ENCODE peak calls at places on chromosome 20, in six cellular contexts. R is HT-29; U is CD8-positive, alpha-beta T cell; A is ACHN; B is activated CD4-positive, alpha-beta T cell treated with anti-CD3 and anti-CD28 coated beads, Interleukin-2, amount 50 U/mL, for 24 hours; T is astrocyte of the spinal cord. J is an unnamed sample.

GRCh38 chr20:444862-445426 is 17.4 kb downstream of the TBC1D20 start:
- DNase-seq in U (no peak), A (no peak), R (no peak), T (peak; percentile 67), B (no peak), J (no peak)

GRCh38 chr20:18224968-18225568 is 63.3 kb upstream of the ZNF133 start:
- DNase-seq in B (no peak), A (peak; percentile 28), T (peak; percentile 71), U (no peak), R (peak; percentile 9), J (peak; percentile 29)

GRCh38 chr20:973785-974194 is 28.3 kb downstream of the RSPO4 start:
- DNase-seq in U (no peak), B (peak; percentile 11), A (peak; percentile 75), R (peak; percentile 55), T (peak; percentile 1), J (peak; percentile 31)

GRCh38 chr20:51660741-51661608 is 107.2 kb downstream of the ATP9A start:
- DNase-seq in A (no peak), B (no peak), T (peak; percentile 88), R (peak; percentile 50), U (no peak), J (peak; percentile 99)

GRCh38 chr20:57329608-57330221 is at the start of gene SPO11:
- DNase-seq in B (no peak), T (no peak), A (no peak), R (no peak), U (no peak), J (no peak)

GRCh38 chr20:5569021-5569420 is 181.2 kb upstream of the SHLD1 start:
- DNase-seq in T (peak; percentile 61), R (peak; percentile 84), A (peak; percentile 45), B (peak; percentile 31), U (peak; percentile 47), J (no peak)

GRCh38 chr20:53773792-53774371 is 180.2 kb upstream of the ZNF217 start:
- DNase-seq in T (peak; percentile 93), A (peak; percentile 68), U (no peak), B (no peak), R (peak; percentile 69), J (no peak)

GRCh38 chr20:12063106-12063505 is 145.4 kb downstream of the BTBD3 start:
- DNase-seq in B (no peak), A (no peak), U (no peak), T (no peak), R (no peak), J (no peak)

GRCh38 chr20:50221501-50222323 is 31.1 kb downstream of the CEBPB start:
- DNase-seq in T (no peak), U (no peak), A (peak; percentile 46), R (no peak), B (no peak), J (no peak)

GRCh38 chr20:3727333-3728035 is 5.0 kb upstream of the HSPA12B start:
- DNase-seq in R (no peak), T (no peak), B (no peak), U (no peak), A (no peak), J (no peak)

GRCh38 chr20:21133917-21134622 is 8.2 kb downstream of the KIZ start:
- DNase-seq in A (no peak), B (no peak), U (no peak), R (no peak), T (no peak), J (no peak)

GRCh38 chr20:45857836-45858250 is 429 bp downstream of the ZSWIM3 start:
- DNase-seq in U (no peak), A (no peak), R (no peak), B (no peak), T (no peak), J (no peak)

J was measured in HFF-Myc.